ENCODE peak calls at places on chromosomes 12 and 14, in eight cellular contexts. W is stimulated activated CD4-positive, alpha-beta T cell treated with anti-CD3 and anti-CD28 coated beads, Interleukin-12 subunit alpha, Interleukin-12 subunit beta, amount 100 ng/mL, for 48 hours; F is T-helper 1 cell; J is C1 segment of cervical spinal cord; L is HS-5; M is memory B cell; D is SJSA1; Z is A673. C is an unnamed sample.

GRCh38 chr12:14190694-14191093 is 174.8 kb upstream of the ATF7IP start:
- DNase-seq in Z (no peak), J (no peak), W (no peak), L (no peak), F (no peak), M (no peak), D (no peak), C (no peak)

GRCh38 chr14:50608302-50608851 is 48.4 kb downstream of the ATL1 start:
- DNase-seq in F (no peak), D (no peak), W (no peak), Z (no peak), J (no peak), M (no peak), L (no peak), C (no peak)

GRCh38 chr14:68655021-68655811 is 137.7 kb downstream of the ZFP36L1 start:
- DNase-seq in L (no peak), Z (no peak), M (no peak), W (no peak), F (no peak), J (no peak), D (no peak), C (no peak)

GRCh38 chr14:22593189-22593588 is 4.2 kb upstream of the DAD1 start:
- DNase-seq in J (no peak), F (no peak), Z (no peak), W (no peak), L (no peak), M (no peak), D (no peak), C (no peak)

GRCh38 chr14:56005580-56006053 is 112.6 kb upstream of the PELI2 start:
- DNase-seq in F (no peak), D (no peak), Z (no peak), W (no peak), M (no peak), L (no peak), J (no peak), C (no peak)

GRCh38 chr12:61412209-61412608 is 848.0 kb upstream of the USP15 start:
- DNase-seq in J (no peak), M (no peak), D (no peak), L (no peak), W (no peak), F (no peak), Z (no peak), C (no peak)

GRCh38 chr14:86673523-86673969 is 1143.6 kb downstream of the FLRT2 start:
- DNase-seq in D (no peak), F (no peak), W (no peak), M (no peak), J (no peak), Z (no peak), L (no peak), C (no peak)

GRCh38 chr12:107145397-107145796 is 52.0 kb upstream of the CRY1 start:
- DNase-seq in W (no peak), D (peak), Z (no peak), J (no peak), L (peak), F (no peak), M (no peak), C (no peak)

GRCh38 chr12:31440586-31440985 is 114.6 kb upstream of the SINHCAF start:
- DNase-seq in J (no peak), L (no peak), Z (no peak), W (no peak), F (no peak), M (no peak), D (no peak), C (no peak)

GRCh38 chr14:88682495-88683114 is 110.1 kb downstream of the EML5 start:
- DNase-seq in L (no peak), W (no peak), F (no peak), M (no peak), Z (no peak), J (no peak), D (no peak), C (no peak)

GRCh38 chr14:68947802-68948201 is 31.3 kb downstream of the ACTN1 start:
- DNase-seq in M (no peak), W (no peak), D (peak), F (no peak), Z (peak), J (no peak), L (no peak), C (no peak)

GRCh38 chr12:86233126-86233525 is 23.1 kb downstream of the MGAT4C start:
- DNase-seq in L (no peak), D (no peak), Z (peak), F (no peak), W (no peak), J (no peak), M (no peak), C (no peak)

GRCh38 chr12:130336723-130337475 is 788 bp upstream of the PIWIL1 start:
- DNase-seq in D (no peak), F (no peak), J (no peak), Z (no peak), W (no peak), M (no peak), L (no peak), C (no peak)